ENCODE peak calls at places on chromosomes 7 and 10, in five cellular contexts. I is H1, X is WTC11, U is K562, N is HepG2. B is an unnamed sample.

GRCh38 chr7:81691199-81691821 is 78.5 kb downstream of the HGF start:
- DNase-seq in U (no peak), X (no peak), N (no peak), I (no peak), B (no peak)

GRCh38 chr7:120033114-120033513 is 239.9 kb upstream of the KCND2 start:
- DNase-seq in N (no peak), X (no peak), U (no peak), I (no peak), B (no peak)

GRCh38 chr10:80477-81105 is 31.5 kb upstream of the TUBB8 start:
- DNase-seq in U (no peak), X (no peak), I (no peak), N (no peak), B (no peak)

GRCh38 chr7:4803397-4804241 is 28.2 kb downstream of the AP5Z1 start:
- DNase-seq in X (peak), I (no peak), U (no peak), N (peak), B (no peak)

GRCh38 chr7:120190566-120190965 is 82.4 kb upstream of the KCND2 start:
- DNase-seq in I (peak), X (no peak), N (no peak), U (no peak), B (no peak)

GRCh38 chr7:128879939-128880746 is 17.5 kb downstream of the ATP6V1F start:
- DNase-seq in U (peak), X (peak), N (peak), I (no peak), B (no peak)

GRCh38 chr7:130941322-130942210 is 207.6 kb upstream of the KLF14 start:
- DNase-seq in I (no peak), X (no peak), N (peak), U (peak), B (no peak)

GRCh38 chr7:157555921-157556320 is 219.1 kb downstream of the DNAJB6 start:
- DNase-seq in U (no peak), I (no peak), N (no peak), X (peak), B (no peak)

GRCh38 chr10:131187274-131187673 is 124.2 kb downstream of the TCERG1L start:
- DNase-seq in U (no peak), I (no peak), N (no peak), X (no peak), B (no peak)

GRCh38 chr10:60406182-60406581 is 16.5 kb upstream of the ANK3 start:
- DNase-seq in I (no peak), U (no peak), N (no peak), X (no peak), B (peak)

GRCh38 chr10:29630205-29631048 is 4.3 kb downstream of the SVIL start:
- DNase-seq in U (no peak), I (no peak), X (no peak), N (no peak), B (no peak)

GRCh38 chr7:152074673-152075072 is 49.2 kb downstream of the GALNT11 start:
- DNase-seq in X (no peak), U (no peak), I (no peak), N (peak), B (no peak)

GRCh38 chr10:18668026-18668425 is 8.8 kb downstream of the ARL5B start:
- DNase-seq in U (no peak), N (no peak), I (no peak), X (no peak), B (no peak)

GRCh38 chr10:18665815-18666558 is 6.8 kb downstream of the ARL5B start:
- DNase-seq in U (no peak), I (no peak), N (peak), X (no peak), B (no peak)

GRCh38 chr10:18660816-18661431 is 1.7 kb downstream of the ARL5B start:
- DNase-seq in I (no peak), U (no peak), N (no peak), X (no peak), B (no peak)

GRCh38 chr10:18665079-18665478 is 5.8 kb downstream of the ARL5B start:
- DNase-seq in N (no peak), I (no peak), U (no peak), X (no peak), B (no peak)

GRCh38 chr10:18666810-18667209 is 7.6 kb downstream of the ARL5B start:
- DNase-seq in U (no peak), N (peak), I (no peak), X (no peak), B (no peak)
- TF ChIP-seq ATF2 in U (no peak), N (no peak), I (no peak), X (no peak), B (no peak)

DNA sequence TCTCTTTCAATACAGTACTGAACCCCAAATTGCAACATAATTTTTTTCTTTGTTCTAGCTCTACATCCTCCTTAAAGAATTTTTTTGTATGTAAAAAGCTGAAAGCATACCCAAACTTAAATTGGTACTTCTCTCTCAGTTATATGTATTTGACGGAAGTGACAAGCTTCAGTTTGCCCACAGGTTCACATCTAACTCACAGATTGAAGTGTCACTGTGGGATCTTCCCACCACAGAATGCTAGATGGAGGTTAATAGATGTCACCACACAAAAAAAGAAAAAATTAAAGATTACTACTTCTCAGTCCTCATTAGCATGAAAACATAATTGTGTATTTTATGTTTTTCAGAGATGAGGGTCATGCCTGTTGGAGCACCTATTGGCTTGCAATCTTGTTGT is 150.9 kb upstream of the GHITM start:
- DNase-seq in N (no peak), X (no peak), I (no peak), U (no peak), B (peak)
- TF ChIP-seq ATF2 in N (no peak), X (no peak), I (no peak), U (no peak), B (peak)

GRCh38 chr7:90403174-90404113 is at the start of gene CLDN12:
- DNase-seq in N (peak), X (peak), U (peak), I (peak), B (peak)
- TF ChIP-seq ATF2 in N (peak), X (no peak), U (no peak), I (peak), B (peak)

GRCh38 chr7:77348371-77348813 is 67.8 kb downstream of the GSAP start:
- DNase-seq in I (no peak), U (no peak), X (no peak), N (no peak), B (no peak)
- TF ChIP-seq ATF2 in I (no peak), U (no peak), X (no peak), N (no peak), B (no peak)

B was measured in GM12878.